ENCODE peak calls at places on chromosomes 13 and 19, in four cellular contexts. One of them, this sample, is unnamed.

GRCh38 chr13:35768551-35768950 is 292.1 kb upstream of the MAB21L1 start:
- DNase-seq in fibroblast of the aortic adventitia: no peak
- DNase-seq in fibroblast of pulmonary artery: peak
- DNase-seq in NCI-H2171: no peak
- DNase-seq in this sample: no peak

GRCh38 chr13:109389892-109390345 is 396.5 kb downstream of the IRS2 start:
- DNase-seq in NCI-H2171: no peak
- DNase-seq in fibroblast of pulmonary artery: peak
- DNase-seq in fibroblast of the aortic adventitia: no peak
- DNase-seq in this sample: no peak

GRCh38 chr13:73729046-73729445 is 405.2 kb downstream of the KLF12 start:
- DNase-seq in fibroblast of the aortic adventitia: no peak
- DNase-seq in fibroblast of pulmonary artery: no peak
- DNase-seq in NCI-H2171: no peak
- DNase-seq in this sample: no peak

GRCh38 chr13:51451467-51452390 is 1.1 kb downstream of the INTS6 start:
- DNase-seq in NCI-H2171: peak
- DNase-seq in fibroblast of pulmonary artery: peak
- DNase-seq in fibroblast of the aortic adventitia: peak
- DNase-seq in this sample: peak

GRCh38 chr19:5228932-5229777 is 111.5 kb downstream of the PTPRS start:
- DNase-seq in fibroblast of pulmonary artery: peak
- DNase-seq in NCI-H2171: no peak
- DNase-seq in fibroblast of the aortic adventitia: no peak
- DNase-seq in this sample: no peak

GRCh38 chr19:16576690-16577530 is 4.7 kb upstream of the SLC35E1 start:
- DNase-seq in fibroblast of the aortic adventitia: no peak
- DNase-seq in fibroblast of pulmonary artery: no peak
- DNase-seq in NCI-H2171: no peak
- DNase-seq in this sample: no peak

GRCh38 chr19:55487884-55488687 is at the start of gene SSC5D:
- DNase-seq in fibroblast of pulmonary artery: peak
- DNase-seq in NCI-H2171: no peak
- DNase-seq in fibroblast of the aortic adventitia: peak
- DNase-seq in this sample: peak

GRCh38 chr19:55626350-55626749 is 2.0 kb upstream of the ZNF784 start:
- DNase-seq in fibroblast of the aortic adventitia: no peak
- DNase-seq in fibroblast of pulmonary artery: no peak
- DNase-seq in NCI-H2171: no peak
- DNase-seq in this sample: no peak

GRCh38 chr13:46622918-46623256 is 69.9 kb downstream of the LRCH1 start:
- DNase-seq in fibroblast of pulmonary artery: peak
- DNase-seq in NCI-H2171: peak
- DNase-seq in fibroblast of the aortic adventitia: peak
- DNase-seq in this sample: no peak